ENCODE peak calls at places on chromosomes 1 and 21, in ten cellular contexts. A is Panc1, H is spleen, P is sigmoid colon, Q is stomach, T is GM12892, F is K562, I is upper lobe of left lung, L is GM23338, U is HepG2. K is an unnamed sample.

GRCh38 chr1:4784761-4785160 is 130.4 kb downstream of the AJAP1 start:
- DNase-seq in A (no peak), H (no peak), P (no peak), Q (no peak), T (no peak), F (no peak), I (peak; percentile 61), L (no peak), U (no peak), K (no peak)

GRCh38 chr1:33390550-33390949 is 40.3 kb downstream of the PHC2 start:
- DNase-seq in A (no peak), H (no peak), P (no peak), Q (no peak), T (no peak), F (no peak), I (no peak), L (no peak), U (no peak), K (no peak)

GRCh38 chr21:41786521-41786987 is 19.7 kb upstream of the RIPK4 start:
- DNase-seq in A (no peak), H (no peak), P (no peak), Q (peak; percentile 46), T (no peak), F (no peak), I (no peak), L (no peak), U (no peak), K (no peak)

GRCh38 chr1:153679337-153680119 is 1.0 kb downstream of the NPR1 start:
- DNase-seq in A (no peak), H (peak; percentile 75), P (no peak), Q (no peak), T (no peak), F (no peak), I (peak; percentile 89), L (peak; percentile 57), U (no peak), K (no peak)

GRCh38 chr1:193183019-193183643 is 3.3 kb downstream of the B3GALT2 start:
- DNase-seq in A (peak; percentile 33), H (no peak), P (no peak), Q (no peak), T (no peak), F (peak; percentile 43), I (no peak), L (peak; percentile 74), U (peak; percentile 39), K (no peak)

GRCh38 chr1:58082596-58082995 is 463.9 kb downstream of the OMA1 start:
- DNase-seq in A (no peak), H (no peak), P (no peak), Q (no peak), T (no peak), F (no peak), I (no peak), L (no peak), U (no peak), K (no peak)

GRCh38 chr1:210299501-210299900 is 29.2 kb upstream of the HHAT start:
- DNase-seq in A (no peak), H (no peak), P (no peak), Q (no peak), T (no peak), F (no peak), I (no peak), L (no peak), U (no peak), K (no peak)

GRCh38 chr1:115671176-115672062 is 29.6 kb downstream of the VANGL1 start:
- DNase-seq in A (no peak), H (no peak), P (no peak), Q (no peak), T (no peak), F (no peak), I (peak; percentile 46), L (no peak), U (peak; percentile 13), K (no peak)

GRCh38 chr1:181057079-181057478 is 23.3 kb downstream of the MR1 start:
- DNase-seq in A (no peak), H (no peak), P (no peak), Q (no peak), T (no peak), F (no peak), I (no peak), L (no peak), U (no peak), K (no peak)

GRCh38 chr1:78102082-78102481 is 56.3 kb downstream of the GIPC2 start:
- DNase-seq in A (no peak), H (no peak), P (no peak), Q (no peak), T (no peak), F (no peak), I (no peak), L (no peak), U (no peak), K (no peak)

GRCh38 chr1:221695346-221695745 is 46.5 kb downstream of the DUSP10 start:
- DNase-seq in A (no peak), H (no peak), P (no peak), Q (no peak), T (no peak), F (no peak), I (no peak), L (no peak), U (no peak), K (no peak)

GRCh38 chr1:154418898-154419619 is 13.9 kb downstream of the IL6R start:
- DNase-seq in A (no peak), H (peak; percentile 39), P (no peak), Q (no peak), T (no peak), F (no peak), I (no peak), L (no peak), U (no peak), K (no peak)

GRCh38 chr21:34807881-34808568 is 139.2 kb downstream of the CLIC6 start:
- DNase-seq in A (peak; percentile 64), H (peak; percentile 83), P (peak; percentile 85), Q (peak; percentile 41), T (no peak), F (no peak), I (peak; percentile 20), L (no peak), U (no peak), K (no peak)
- TF ChIP-seq POLR2AphosphoS5 in A (no peak), H (peak; percentile 22), P (peak; percentile 39), Q (no peak), T (no peak), F (no peak), I (peak; percentile 34), L (no peak), U (no peak), K (no peak)

GRCh38 chr1:98325646-98326441 is 335.7 kb upstream of the SNX7 start:
- DNase-seq in A (no peak), H (no peak), P (peak; percentile 76), Q (peak; percentile 68), T (no peak), F (no peak), I (no peak), L (no peak), U (peak; percentile 2), K (no peak)

GRCh38 chr1:98321191-98321590 is 340.3 kb upstream of the SNX7 start:
- DNase-seq in A (no peak), H (no peak), P (no peak), Q (no peak), T (no peak), F (no peak), I (no peak), L (no peak), U (no peak), K (no peak)

GRCh38 chr1:98323396-98323795 is 338.1 kb upstream of the SNX7 start:
- DNase-seq in A (no peak), H (no peak), P (no peak), Q (no peak), T (no peak), F (no peak), I (no peak), L (no peak), U (no peak), K (no peak)

GRCh38 chr1:98322966-98323365 is 338.6 kb upstream of the SNX7 start:
- DNase-seq in A (no peak), H (no peak), P (no peak), Q (no peak), T (no peak), F (no peak), I (no peak), L (no peak), U (no peak), K (no peak)

GRCh38 chr1:98323906-98324358 is 337.6 kb upstream of the SNX7 start:
- DNase-seq in A (peak; percentile 57), H (no peak), P (no peak), Q (peak; percentile 49), T (no peak), F (no peak), I (no peak), L (peak; percentile 33), U (no peak), K (no peak)
- TF ChIP-seq POLR2AphosphoS5 in A (no peak), H (no peak), P (no peak), Q (no peak), T (no peak), F (no peak), I (no peak), L (no peak), U (no peak), K (no peak)

DNA sequence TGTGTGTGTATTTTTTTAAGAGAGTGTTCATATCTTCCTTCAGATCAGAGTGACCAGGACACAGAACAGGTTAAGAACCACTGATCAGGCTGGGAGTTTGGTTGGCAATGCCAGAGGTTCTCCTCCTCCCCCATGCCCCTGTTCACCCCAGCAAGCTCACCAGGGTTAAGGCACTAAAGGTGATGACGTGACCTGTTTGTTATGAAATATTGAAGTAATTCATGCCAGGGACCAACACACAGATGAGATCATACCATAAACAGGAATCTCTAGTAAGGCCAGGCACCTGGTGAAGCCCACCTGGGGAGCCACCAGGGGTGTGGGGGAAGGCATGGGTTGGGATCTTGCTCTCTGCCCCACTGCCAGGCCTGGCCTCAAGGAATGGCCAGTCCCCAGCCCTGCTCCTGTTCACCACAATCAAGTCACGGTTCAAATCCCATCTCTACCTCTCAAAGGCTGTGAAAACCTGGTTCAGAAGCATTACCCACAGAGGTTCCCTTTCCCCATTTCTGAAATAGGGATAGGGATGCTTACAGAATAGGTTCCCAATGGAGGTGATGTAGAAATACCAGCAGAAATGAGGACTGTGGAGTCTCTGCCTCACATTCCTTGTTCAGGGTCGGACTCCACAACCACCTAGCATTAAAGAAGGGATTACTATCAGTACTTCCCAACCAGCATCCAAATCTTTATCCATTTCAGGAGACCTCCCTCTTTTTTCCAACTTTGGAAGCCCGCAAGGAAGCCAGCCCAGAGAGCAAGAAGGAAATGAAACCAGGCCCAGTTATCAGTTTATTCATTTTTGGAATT is 2.4 kb downstream of the ID3 start:
- DNase-seq in A (no peak), H (no peak), P (no peak), Q (no peak), T (no peak), F (no peak), I (no peak), L (peak; percentile 37), U (peak; percentile 75), K (no peak)
- TF ChIP-seq POLR2AphosphoS5 in A (no peak), H (no peak), P (no peak), Q (no peak), T (peak; percentile 76), F (no peak), I (peak; percentile 37), L (peak; percentile 56), U (peak; percentile 36), K (peak; percentile 48)

DNA sequence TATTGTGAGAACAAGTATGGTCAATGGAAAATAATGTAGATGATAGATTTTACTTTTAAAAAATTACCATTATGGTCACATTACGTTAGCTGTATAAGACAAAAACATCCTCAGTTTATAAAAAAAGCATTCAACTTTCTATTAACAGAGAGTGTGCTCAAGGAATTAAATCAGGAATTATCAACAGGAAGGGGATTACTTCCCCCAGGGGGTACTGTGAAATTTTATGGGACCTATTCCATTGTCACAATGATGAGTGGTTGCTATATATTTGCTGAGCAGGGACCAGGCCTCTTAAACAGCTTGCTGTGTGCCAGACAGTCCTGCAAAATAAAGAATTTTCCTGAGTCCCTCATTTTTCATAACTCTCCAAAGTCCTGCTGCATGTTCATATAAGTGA is 21.2 kb downstream of the JAM2 start:
- DNase-seq in A (no peak), H (no peak), P (no peak), Q (no peak), T (no peak), F (no peak), I (no peak), L (no peak), U (no peak), K (no peak)
- TF ChIP-seq POLR2AphosphoS5 in A (no peak), H (no peak), P (no peak), Q (no peak), T (no peak), F (no peak), I (no peak), L (no peak), U (no peak), K (no peak)

K was measured in GM12891.